ENCODE peak calls at places on chromosomes 16 and 17, in four cellular contexts. O is K562, G is HepG2, F is SK-N-SH. T is an unnamed sample.

GRCh38 chr17:79132271-79133064 is 57.8 kb downstream of the ENGASE start:
- DNase-seq in G (no peak), F (no peak), O (no peak), T (no peak)

GRCh38 chr17:7700510-7700909 is 4.5 kb upstream of the EFNB3 start:
- DNase-seq in G (no peak), O (peak), F (no peak), T (no peak)

GRCh38 chr17:6365187-6365943 is 69.6 kb downstream of the AIPL1 start:
- DNase-seq in O (no peak), G (no peak), F (no peak), T (no peak)

GRCh38 chr16:57903656-57904055 is 67.3 kb downstream of the CNGB1 start:
- DNase-seq in F (no peak), O (no peak), G (no peak), T (no peak)

GRCh38 chr16:69763557-69763942 is 1.4 kb downstream of the WWP2 start:
- DNase-seq in O (no peak), F (no peak), G (no peak), T (no peak)

GRCh38 chr16:77062878-77063566 is 128.0 kb upstream of the MON1B start:
- DNase-seq in O (no peak), G (no peak), F (no peak), T (no peak)

GRCh38 chr16:17947637-17948036 is 388.9 kb downstream of the NPIPA8 start:
- DNase-seq in O (no peak), G (no peak), F (no peak), T (no peak)

GRCh38 chr16:50781043-50781442 is 39.2 kb downstream of the CYLD start:
- DNase-seq in F (no peak), G (no peak), O (peak), T (peak)

GRCh38 chr17:63984651-63985386 is 12.1 kb upstream of the SCN4A start:
- DNase-seq in F (no peak), O (peak), G (peak), T (no peak)

GRCh38 chr16:67396159-67396774 is 3.0 kb upstream of the TPPP3 start:
- DNase-seq in G (peak), O (peak), F (peak), T (peak)

GRCh38 chr17:15278381-15278780 is 13.3 kb upstream of the PMP22 start:
- DNase-seq in F (no peak), G (no peak), O (no peak), T (no peak)

GRCh38 chr16:48158296-48158695 is 2.5 kb upstream of the ABCC12 start:
- DNase-seq in G (peak), F (no peak), O (peak), T (no peak)

GRCh38 chr16:86018487-86018886 is 119.5 kb downstream of the IRF8 start:
- DNase-seq in O (no peak), F (no peak), G (no peak), T (no peak)

GRCh38 chr16:86211800-86212199 is 298.5 kb upstream of the FOXF1 start:
- DNase-seq in F (no peak), O (peak), G (no peak), T (no peak)

GRCh38 chr16:27532088-27532810 is 17.5 kb downstream of the GTF3C1 start:
- DNase-seq in G (no peak), F (no peak), O (no peak), T (no peak)

GRCh38 chr16:27528294-27528693 is 21.4 kb downstream of the GTF3C1 start:
- DNase-seq in O (no peak), G (no peak), F (no peak), T (no peak)

GRCh38 chr16:27529962-27530361 is 19.8 kb downstream of the GTF3C1 start:
- DNase-seq in G (no peak), O (no peak), F (no peak), T (no peak)

GRCh38 chr16:27526169-27526568 is 23.5 kb downstream of the GTF3C1 start:
- DNase-seq in G (no peak), O (peak), F (peak), T (no peak)

GRCh38 chr16:27531186-27531585 is 18.5 kb downstream of the GTF3C1 start:
- DNase-seq in O (no peak), F (no peak), G (no peak), T (no peak)
- TF ChIP-seq FOXJ3 in O (no peak), F (no peak), G (no peak), T (no peak)

DNA sequence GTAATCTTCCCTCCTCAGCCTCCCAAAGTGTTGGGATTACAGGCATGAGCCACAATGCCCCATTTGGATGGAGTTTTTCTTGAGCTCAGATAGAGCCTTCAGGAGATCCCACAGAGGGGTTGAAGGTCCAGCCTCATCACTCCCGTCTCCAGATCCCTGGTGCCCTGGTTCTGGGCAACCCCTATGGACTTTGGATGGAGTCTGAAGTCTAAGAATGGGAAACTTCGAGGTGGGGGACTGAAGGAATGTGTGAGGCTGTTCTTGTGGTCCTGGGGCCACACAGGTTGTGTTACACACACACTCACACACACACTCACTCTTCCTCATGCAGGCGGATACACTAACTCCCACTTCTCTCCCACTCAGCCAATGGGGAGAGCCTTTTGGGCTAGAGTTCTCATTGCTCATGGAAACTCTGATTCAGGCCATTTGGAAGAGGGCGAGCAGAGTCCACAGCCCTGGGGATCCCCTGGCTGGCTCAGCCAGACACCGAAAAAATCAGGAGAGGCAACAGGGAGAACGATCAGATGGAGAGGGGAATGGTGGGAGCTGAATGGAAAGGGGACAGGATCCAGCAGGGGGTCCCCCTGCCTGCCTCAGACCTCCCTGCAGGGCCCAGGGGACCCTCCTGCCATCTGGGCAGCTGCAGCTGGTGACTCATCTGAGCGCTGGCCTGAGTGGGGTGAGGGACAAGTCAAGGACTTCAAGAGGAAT is 9.0 kb downstream of the IGFBP4 start:
- DNase-seq in G (no peak), O (no peak), F (no peak), T (no peak)
- TF ChIP-seq FOXJ3 in G (no peak), O (no peak), F (no peak), T (no peak)

DNA sequence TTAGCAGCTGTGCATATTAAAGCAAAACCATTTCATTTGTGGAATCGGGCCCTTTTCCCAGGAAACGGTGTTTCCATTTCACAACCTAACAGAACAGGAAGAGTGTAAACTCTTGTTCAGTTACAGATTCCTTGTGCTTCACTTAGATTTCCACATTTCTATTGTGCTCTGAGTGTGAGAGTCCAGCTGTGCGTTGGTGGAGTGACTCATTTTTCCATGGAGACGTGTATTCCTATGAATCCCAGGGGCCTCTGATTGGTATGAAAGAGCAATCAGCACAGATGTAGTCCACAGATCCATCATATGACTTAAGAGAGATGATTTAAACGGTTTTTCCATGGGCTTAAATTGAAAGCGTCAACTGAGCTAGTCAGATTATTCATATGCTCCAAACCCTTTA is 13.3 kb upstream of the CAVIN1 start:
- DNase-seq in O (no peak), G (peak), F (no peak), T (no peak)
- TF ChIP-seq FOXJ3 in O (no peak), G (no peak), F (no peak), T (no peak)

GRCh38 chr17:75873587-75874322 is 4.6 kb downstream of the TRIM47 start:
- DNase-seq in O (no peak), F (peak), G (no peak), T (no peak)
- TF ChIP-seq FOXJ3 in O (no peak), F (no peak), G (no peak), T (no peak)

GRCh38 chr16:2046889-2047329 is 725 bp downstream of the NTHL1 start:
- DNase-seq in O (no peak), G (no peak), F (no peak), T (no peak)
- TF ChIP-seq FOXJ3 in O (no peak), G (no peak), F (no peak), T (no peak)

GRCh38 chr16:75402174-75402820 is 31.0 kb downstream of the CFDP1 start:
- DNase-seq in F (no peak), O (no peak), G (no peak), T (no peak)
- TF ChIP-seq FOXJ3 in F (no peak), O (no peak), G (no peak), T (no peak)